ENCODE peak calls at places on chromosome 12, in six cellular contexts. C, K, G, B, J and L are unnamed samples.

GRCh38 chr12:81610955-81611889 is 147.9 kb downstream of the PPFIA2 start:
- DNase-seq in J (no peak), G (no peak), C (no peak), K (no peak), B (peak), L (peak)

GRCh38 chr12:118357327-118358007 is 15.2 kb downstream of the TAOK3 start:
- DNase-seq in K (peak), J (no peak), C (peak), G (no peak), B (peak), L (peak)

GRCh38 chr12:46872135-46872534 is 46.3 kb upstream of the SLC38A4 start:
- DNase-seq in C (no peak), G (no peak), K (no peak), J (no peak), B (no peak), L (no peak)

GRCh38 chr12:84131076-84131475 is 781.5 kb downstream of the SLC6A15 start:
- DNase-seq in G (no peak), B (peak), C (peak), J (no peak), K (no peak), L (no peak)

GRCh38 chr12:20028033-20028432 is 340.3 kb upstream of the PDE3A start:
- DNase-seq in J (no peak), C (no peak), K (no peak), G (no peak), B (no peak), L (no peak)

GRCh38 chr12:125503128-125503527 is 437.9 kb downstream of the AACS start:
- DNase-seq in G (no peak), J (no peak), C (no peak), K (no peak), B (no peak), L (no peak)

GRCh38 chr12:29726321-29726692 is 57.4 kb downstream of the TMTC1 start:
- DNase-seq in J (no peak), G (no peak), B (peak), K (no peak), C (no peak), L (peak)

GRCh38 chr12:23950011-23950774 is 723 bp upstream of the SOX5 start:
- DNase-seq in J (no peak), B (peak), C (no peak), G (no peak), K (no peak), L (peak)

GRCh38 chr12:132243596-132244289 is 85.6 kb downstream of the GALNT9 start:
- DNase-seq in B (no peak), J (no peak), K (no peak), C (no peak), G (no peak), L (no peak)